ENCODE peak calls at places on chromosomes 3 and 15, in ten cellular contexts. One of them, this sample, is unnamed.
A peak's percentile ranks its signal among the peaks of the same experiment; 100 is the strongest.

GRCh38 chr15:58080398-58080797 is 14.9 kb upstream of the ALDH1A2 start:
- DNase-seq in activated CD4-positive, CD25-positive, alpha-beta regulatory T cell: no peak
- DNase-seq in astrocyte of the hippocampus: no peak
- DNase-seq in astrocyte of the spinal cord: no peak
- DNase-seq in Caco-2: no peak
- DNase-seq in T-cell: no peak
- DNase-seq in T-helper 2 cell: no peak
- DNase-seq in frontal cortex: no peak
- DNase-seq in endodermal cell: no peak
- DNase-seq in right atrium auricular region: no peak
- DNase-seq in this sample: no peak

GRCh38 chr15:83436513-83437158 is 10.5 kb upstream of the SH3GL3 start:
- DNase-seq in activated CD4-positive, CD25-positive, alpha-beta regulatory T cell: no peak
- DNase-seq in astrocyte of the hippocampus: peak; percentile 76
- DNase-seq in astrocyte of the spinal cord: peak; percentile 68
- DNase-seq in Caco-2: no peak
- DNase-seq in T-cell: no peak
- DNase-seq in T-helper 2 cell: no peak
- DNase-seq in frontal cortex: peak; percentile 27
- DNase-seq in endodermal cell: peak; percentile 55
- DNase-seq in right atrium auricular region: no peak
- DNase-seq in this sample: no peak

GRCh38 chr15:29183071-29183831 is 86.4 kb downstream of the NSMCE3 start:
- DNase-seq in activated CD4-positive, CD25-positive, alpha-beta regulatory T cell: no peak
- DNase-seq in astrocyte of the hippocampus: peak; percentile 7
- DNase-seq in astrocyte of the spinal cord: peak; percentile 3
- DNase-seq in Caco-2: no peak
- DNase-seq in T-cell: no peak
- DNase-seq in T-helper 2 cell: no peak
- DNase-seq in frontal cortex: no peak
- DNase-seq in endodermal cell: no peak
- DNase-seq in right atrium auricular region: no peak
- DNase-seq in this sample: no peak

GRCh38 chr15:25667829-25668228 is 195.3 kb downstream of the ATP10A start:
- DNase-seq in activated CD4-positive, CD25-positive, alpha-beta regulatory T cell: no peak
- DNase-seq in astrocyte of the hippocampus: no peak
- DNase-seq in astrocyte of the spinal cord: no peak
- DNase-seq in Caco-2: no peak
- DNase-seq in T-cell: no peak
- DNase-seq in T-helper 2 cell: no peak
- DNase-seq in frontal cortex: no peak
- DNase-seq in endodermal cell: no peak
- DNase-seq in right atrium auricular region: no peak
- DNase-seq in this sample: no peak

GRCh38 chr3:159782724-159783421 is 205.8 kb upstream of the IL12A start:
- DNase-seq in activated CD4-positive, CD25-positive, alpha-beta regulatory T cell: no peak
- DNase-seq in astrocyte of the hippocampus: no peak
- DNase-seq in astrocyte of the spinal cord: no peak
- DNase-seq in Caco-2: no peak
- DNase-seq in T-cell: no peak
- DNase-seq in T-helper 2 cell: no peak
- DNase-seq in frontal cortex: no peak
- DNase-seq in endodermal cell: no peak
- DNase-seq in right atrium auricular region: no peak
- DNase-seq in this sample: no peak

GRCh38 chr3:99866167-99866810 is 48.6 kb downstream of the CMSS1 start:
- DNase-seq in activated CD4-positive, CD25-positive, alpha-beta regulatory T cell: no peak
- DNase-seq in astrocyte of the hippocampus: peak; percentile 81
- DNase-seq in astrocyte of the spinal cord: peak; percentile 89
- DNase-seq in Caco-2: no peak
- DNase-seq in T-cell: no peak
- DNase-seq in T-helper 2 cell: no peak
- DNase-seq in frontal cortex: no peak
- DNase-seq in endodermal cell: no peak
- DNase-seq in right atrium auricular region: no peak
- DNase-seq in this sample: no peak

GRCh38 chr3:87797872-87798566 is 260.8 kb downstream of the CGGBP1 start:
- DNase-seq in activated CD4-positive, CD25-positive, alpha-beta regulatory T cell: no peak
- DNase-seq in astrocyte of the hippocampus: no peak
- DNase-seq in astrocyte of the spinal cord: no peak
- DNase-seq in Caco-2: no peak
- DNase-seq in T-cell: no peak
- DNase-seq in T-helper 2 cell: no peak
- DNase-seq in frontal cortex: no peak
- DNase-seq in endodermal cell: no peak
- DNase-seq in right atrium auricular region: no peak
- DNase-seq in this sample: no peak

GRCh38 chr3:183954875-183955274 is 62.8 kb downstream of the ABCC5 start:
- DNase-seq in activated CD4-positive, CD25-positive, alpha-beta regulatory T cell: no peak
- DNase-seq in astrocyte of the hippocampus: no peak
- DNase-seq in astrocyte of the spinal cord: no peak
- DNase-seq in Caco-2: no peak
- DNase-seq in T-cell: no peak
- DNase-seq in T-helper 2 cell: no peak
- DNase-seq in frontal cortex: no peak
- DNase-seq in endodermal cell: peak; percentile 84
- DNase-seq in right atrium auricular region: no peak
- DNase-seq in this sample: no peak

GRCh38 chr3:9217784-9218513 is 31.5 kb downstream of the SRGAP3 start:
- DNase-seq in activated CD4-positive, CD25-positive, alpha-beta regulatory T cell: no peak
- DNase-seq in astrocyte of the hippocampus: no peak
- DNase-seq in astrocyte of the spinal cord: no peak
- DNase-seq in Caco-2: no peak
- DNase-seq in T-cell: no peak
- DNase-seq in T-helper 2 cell: no peak
- DNase-seq in frontal cortex: no peak
- DNase-seq in endodermal cell: no peak
- DNase-seq in right atrium auricular region: no peak
- DNase-seq in this sample: no peak

GRCh38 chr3:113507501-113508067 is 7.4 kb downstream of the SPICE1 start:
- DNase-seq in activated CD4-positive, CD25-positive, alpha-beta regulatory T cell: no peak
- DNase-seq in astrocyte of the hippocampus: no peak
- DNase-seq in astrocyte of the spinal cord: no peak
- DNase-seq in Caco-2: no peak
- DNase-seq in T-cell: no peak
- DNase-seq in T-helper 2 cell: no peak
- DNase-seq in frontal cortex: no peak
- DNase-seq in endodermal cell: no peak
- DNase-seq in right atrium auricular region: no peak
- DNase-seq in this sample: no peak

GRCh38 chr15:40873625-40874561 is at the start of gene RHOV:
- DNase-seq in activated CD4-positive, CD25-positive, alpha-beta regulatory T cell: peak; percentile 19
- DNase-seq in astrocyte of the hippocampus: peak; percentile 80
- DNase-seq in astrocyte of the spinal cord: peak; percentile 35
- DNase-seq in Caco-2: peak; percentile 90
- DNase-seq in T-cell: peak; percentile 33
- DNase-seq in T-helper 2 cell: peak; percentile 25
- DNase-seq in frontal cortex: peak; percentile 62
- DNase-seq in endodermal cell: peak; percentile 96
- DNase-seq in right atrium auricular region: no peak
- DNase-seq in this sample: peak; percentile 77

GRCh38 chr15:65841121-65841930 is 28.0 kb upstream of the RAB11A start:
- DNase-seq in activated CD4-positive, CD25-positive, alpha-beta regulatory T cell: no peak
- DNase-seq in astrocyte of the hippocampus: peak; percentile 14
- DNase-seq in astrocyte of the spinal cord: no peak
- DNase-seq in Caco-2: no peak
- DNase-seq in T-cell: no peak
- DNase-seq in T-helper 2 cell: no peak
- DNase-seq in frontal cortex: no peak
- DNase-seq in endodermal cell: peak; percentile 45
- DNase-seq in right atrium auricular region: no peak
- DNase-seq in this sample: no peak

GRCh38 chr15:34682673-34683072 is 72.1 kb downstream of the GJD2 start:
- DNase-seq in activated CD4-positive, CD25-positive, alpha-beta regulatory T cell: no peak
- DNase-seq in astrocyte of the hippocampus: peak; percentile 34
- DNase-seq in astrocyte of the spinal cord: peak; percentile 48
- DNase-seq in Caco-2: no peak
- DNase-seq in T-cell: no peak
- DNase-seq in T-helper 2 cell: no peak
- DNase-seq in frontal cortex: no peak
- DNase-seq in endodermal cell: no peak
- DNase-seq in right atrium auricular region: no peak
- DNase-seq in this sample: no peak

GRCh38 chr3:108301695-108302404 is 5.5 kb downstream of the HHLA2 start:
- DNase-seq in activated CD4-positive, CD25-positive, alpha-beta regulatory T cell: no peak
- DNase-seq in astrocyte of the hippocampus: peak; percentile 23
- DNase-seq in astrocyte of the spinal cord: no peak
- DNase-seq in Caco-2: no peak
- DNase-seq in T-cell: no peak
- DNase-seq in T-helper 2 cell: no peak
- DNase-seq in frontal cortex: no peak
- DNase-seq in endodermal cell: no peak
- DNase-seq in right atrium auricular region: no peak
- DNase-seq in this sample: no peak

GRCh38 chr3:107710851-107711250 is 188.1 kb downstream of the BBX start:
- DNase-seq in activated CD4-positive, CD25-positive, alpha-beta regulatory T cell: no peak
- DNase-seq in astrocyte of the hippocampus: peak; percentile 66
- DNase-seq in astrocyte of the spinal cord: peak; percentile 51
- DNase-seq in Caco-2: no peak
- DNase-seq in T-cell: no peak
- DNase-seq in T-helper 2 cell: no peak
- DNase-seq in frontal cortex: peak; percentile 18
- DNase-seq in endodermal cell: peak; percentile 66
- DNase-seq in right atrium auricular region: peak; percentile 65
- DNase-seq in this sample: peak; percentile 34

GRCh38 chr3:46860381-46861292 is 2.6 kb downstream of the MYL3 start:
- DNase-seq in activated CD4-positive, CD25-positive, alpha-beta regulatory T cell: no peak
- DNase-seq in astrocyte of the hippocampus: no peak
- DNase-seq in astrocyte of the spinal cord: no peak
- DNase-seq in Caco-2: peak; percentile 61
- DNase-seq in T-cell: no peak
- DNase-seq in T-helper 2 cell: no peak
- DNase-seq in frontal cortex: no peak
- DNase-seq in endodermal cell: peak; percentile 75
- DNase-seq in right atrium auricular region: no peak
- DNase-seq in this sample: no peak

This sample was measured in breast epithelium.